ENCODE peak calls at places on chromosome 9, in eight cellular contexts. K is upper lobe of left lung, O is HCT116, N is stomach, G is K562, I is breast epithelium, Y is GM23338, L is vagina. U is an unnamed sample.
A peak's percentile ranks its signal among the peaks of the same experiment; 100 is the strongest.

GRCh38 chr9:37408933-37409710 is 13.4 kb upstream of the GRHPR start:
- DNase-seq in O (no peak), Y (no peak), N (no peak), G (peak; percentile 59), L (no peak), K (no peak), I (no peak), U (no peak)

GRCh38 chr9:90974007-90974406 is 172.4 kb downstream of the SYK start:
- DNase-seq in N (no peak), Y (no peak), K (no peak), O (no peak), G (no peak), L (peak; percentile 22), I (no peak), U (no peak)

GRCh38 chr9:131395745-131396479 is 2.0 kb downstream of the PRRC2B start:
- DNase-seq in G (peak; percentile 46), Y (no peak), N (no peak), K (no peak), I (no peak), L (no peak), O (no peak), U (no peak)

GRCh38 chr9:78549711-78550110 is 252.8 kb downstream of the PSAT1 start:
- DNase-seq in L (no peak), K (no peak), O (no peak), I (no peak), Y (peak; percentile 30), G (no peak), N (no peak), U (no peak)

GRCh38 chr9:116589392-116590354 is 97.4 kb upstream of the TRIM32 start:
- DNase-seq in L (no peak), G (peak; percentile 73), N (no peak), K (no peak), I (no peak), O (peak; percentile 72), Y (peak; percentile 94), U (no peak)

GRCh38 chr9:115614326-115614725 is 496.4 kb upstream of the TNC start:
- DNase-seq in N (no peak), G (no peak), I (no peak), K (no peak), L (no peak), Y (no peak), O (no peak), U (no peak)

GRCh38 chr9:109903515-109904138 is 123.6 kb downstream of the PALM2AKAP2 start:
- DNase-seq in O (peak; percentile 76), I (no peak), K (peak; percentile 59), Y (peak; percentile 81), L (no peak), N (peak; percentile 57), G (peak; percentile 62), U (peak; percentile 55)

GRCh38 chr9:90773593-90773992 is 28.0 kb upstream of the SYK start:
- DNase-seq in N (no peak), K (no peak), G (peak; percentile 17), L (no peak), Y (peak; percentile 39), I (no peak), O (no peak), U (no peak)

GRCh38 chr9:107193251-107193650 is 89.8 kb upstream of the RAD23B start:
- DNase-seq in L (no peak), K (no peak), G (no peak), Y (no peak), N (no peak), I (no peak), O (no peak), U (no peak)

GRCh38 chr9:81028504-81028903 is 660.8 kb downstream of the TLE1 start:
- DNase-seq in K (no peak), I (no peak), O (peak; percentile 42), L (no peak), G (no peak), Y (no peak), N (no peak), U (no peak)

GRCh38 chr9:108439967-108440366 is 415.8 kb downstream of the ACTL7B start:
- DNase-seq in K (no peak), I (no peak), G (no peak), O (no peak), L (no peak), N (no peak), Y (no peak), U (no peak)

GRCh38 chr9:97900738-97901565 is 21.3 kb downstream of the TRMO start:
- DNase-seq in K (no peak), I (no peak), G (peak; percentile 61), L (no peak), Y (peak; percentile 68), N (no peak), O (peak; percentile 27), U (no peak)

GRCh38 chr9:79693750-79694149 is 122.0 kb downstream of the TLE4 start:
- DNase-seq in Y (no peak), G (no peak), N (no peak), I (no peak), K (no peak), L (no peak), O (no peak), U (no peak)

GRCh38 chr9:24296124-24296523 is 249.6 kb downstream of the IZUMO3 start:
- DNase-seq in N (no peak), O (no peak), I (no peak), Y (no peak), K (no peak), L (no peak), G (no peak), U (no peak)

GRCh38 chr9:82410891-82411290 is 422.3 kb downstream of the SPATA31D1 start:
- DNase-seq in K (no peak), N (no peak), L (no peak), Y (no peak), I (no peak), O (no peak), G (no peak), U (no peak)

DNA sequence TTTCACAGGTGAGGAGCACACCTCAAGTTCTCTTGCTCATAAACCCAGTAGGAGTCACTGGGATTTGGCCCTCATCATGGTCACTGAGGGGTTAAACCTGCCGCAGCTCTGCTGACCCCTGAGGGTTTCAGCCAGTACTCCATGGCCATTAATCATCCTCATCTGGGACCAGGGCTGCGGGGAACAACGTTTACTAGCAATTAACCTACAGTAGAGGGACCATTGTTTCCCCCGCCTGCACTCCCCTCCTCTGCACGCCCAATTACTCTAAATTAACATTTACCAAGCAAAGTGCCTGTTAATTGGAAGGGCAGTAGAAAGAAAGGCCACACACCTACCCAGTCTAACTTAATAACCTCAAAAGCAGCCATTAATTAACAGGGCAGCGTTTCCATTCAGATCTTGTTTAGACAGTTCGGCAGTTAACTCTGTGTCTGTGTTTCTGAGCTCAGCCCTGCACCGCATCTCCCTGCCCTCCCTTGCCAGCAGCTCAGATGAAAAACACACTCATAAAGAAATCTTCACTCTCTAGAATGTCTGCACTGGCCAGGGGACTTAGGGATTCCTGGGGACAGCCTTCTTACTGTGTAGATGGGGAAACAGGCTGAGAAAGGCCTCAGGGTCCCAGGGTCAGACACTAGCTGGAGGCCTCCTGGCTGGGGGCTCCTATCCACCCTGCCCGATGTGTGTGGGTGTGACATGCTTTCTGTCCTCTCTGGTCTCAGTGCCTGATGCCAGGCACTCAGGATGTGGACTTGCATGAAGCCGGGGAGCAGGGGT is 51.6 kb downstream of the ALG2 start:
- DNase-seq in G (no peak), L (no peak), O (no peak), N (no peak), I (no peak), Y (peak; percentile 75), K (no peak), U (no peak)
- TF ChIP-seq CTCF in G (peak; percentile 4), L (no peak), O (peak; percentile 14), N (no peak), I (no peak), Y (peak; percentile 42), K (no peak), U (no peak)

DNA sequence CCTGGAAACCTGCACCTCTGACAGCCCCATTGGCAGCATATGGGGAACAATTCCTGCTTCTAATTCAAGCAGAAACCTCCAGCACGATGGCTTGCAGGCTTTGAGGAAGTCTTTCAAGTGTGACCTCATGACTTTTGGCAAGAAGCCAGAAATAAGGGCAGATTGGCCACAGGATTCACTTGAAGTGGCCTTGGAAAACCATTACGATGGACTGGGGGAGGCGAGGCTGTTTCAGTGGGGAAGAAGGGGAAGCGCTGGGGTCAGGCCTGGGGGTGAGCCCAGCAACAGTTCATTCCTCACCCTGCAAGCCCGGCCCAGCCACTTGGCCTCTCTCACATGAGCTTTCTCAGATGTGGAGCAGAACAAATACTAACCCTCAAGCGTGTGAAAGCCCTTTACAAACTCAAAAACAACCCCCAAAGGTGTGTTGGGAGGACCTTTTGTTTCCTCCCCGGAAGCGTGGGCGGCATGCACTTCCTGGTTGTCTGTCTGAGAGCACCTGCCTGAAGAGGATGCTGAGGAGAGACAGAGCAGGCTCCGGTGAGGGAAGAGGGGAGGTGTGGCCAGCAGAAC is 26.9 kb upstream of the EEIG1 start:
- DNase-seq in N (peak; percentile 55), I (no peak), O (peak; percentile 63), Y (no peak), L (no peak), K (peak; percentile 74), G (peak; percentile 87), U (peak; percentile 21)
- TF ChIP-seq POLR2AphosphoS5 in N (peak; percentile 22), I (peak; percentile 18), O (peak; percentile 49), Y (no peak), L (no peak), K (no peak), G (peak; percentile 34), U (no peak)

GRCh38 chr9:88871669-88872068 is 119.6 kb upstream of the S1PR3 start:
- DNase-seq in N (no peak), O (no peak), K (no peak), I (no peak), L (no peak), Y (peak; percentile 5), G (peak; percentile 6), U (no peak)
- TF ChIP-seq CTCF in N (no peak), O (no peak), K (no peak), I (no peak), L (no peak), Y (no peak), G (no peak), U (no peak)

GRCh38 chr9:126343271-126343700 is 16.7 kb downstream of the MVB12B start:
- DNase-seq in K (no peak), N (no peak), I (no peak), O (no peak), L (no peak), Y (no peak), G (no peak), U (no peak)

GRCh38 chr9:126347911-126348760 is 21.5 kb downstream of the MVB12B start:
- DNase-seq in L (no peak), K (peak; percentile 88), Y (peak; percentile 66), G (no peak), O (no peak), N (peak; percentile 65), I (no peak), U (no peak)

GRCh38 chr9:126346031-126346430 is 19.4 kb downstream of the MVB12B start:
- DNase-seq in N (no peak), Y (no peak), L (no peak), G (no peak), O (no peak), K (no peak), I (no peak), U (no peak)

GRCh38 chr9:126348911-126349550 is 22.4 kb downstream of the MVB12B start:
- DNase-seq in G (no peak), N (no peak), I (no peak), K (no peak), L (peak; percentile 95), O (no peak), Y (no peak), U (no peak)

DNA sequence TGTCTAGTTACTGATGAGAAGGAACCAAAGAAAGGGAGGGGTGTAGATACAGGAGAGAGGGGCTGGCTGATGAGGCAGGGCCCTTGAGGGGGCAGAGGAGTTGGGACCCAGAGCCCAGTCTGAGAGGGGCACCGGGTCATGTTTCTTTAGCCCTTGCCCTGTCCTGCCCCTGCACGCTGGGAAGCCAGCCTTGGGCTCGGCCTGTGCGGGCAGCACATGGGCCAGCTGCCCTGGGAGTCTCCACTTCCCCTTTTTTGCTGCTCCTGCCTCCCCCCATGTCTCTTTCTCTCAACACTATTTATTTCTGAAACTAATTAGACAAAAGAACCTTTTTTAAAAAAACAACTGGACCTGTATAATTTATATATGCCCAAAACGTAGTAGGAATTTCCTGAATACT is 20.5 kb downstream of the MVB12B start:
- DNase-seq in N (no peak), O (no peak), L (no peak), G (no peak), K (no peak), Y (no peak), I (no peak), U (no peak)
- TF ChIP-seq POLR2AphosphoS5 in N (no peak), O (no peak), L (no peak), G (no peak), K (no peak), Y (no peak), I (no peak), U (no peak)